ENCODE peak calls at places on chromosomes 1 and 21, in ten cellular contexts. G, H, U, Y, E, M, S, T, R and X are unnamed samples.

GRCh38 chr1:87028576-87028975 is 114.1 kb downstream of the HS2ST1 start:
- DNase-seq in G (no peak), H (no peak), U (no peak), Y (no peak), E (no peak), M (no peak), S (no peak), T (no peak), R (no peak), X (no peak)

GRCh38 chr21:42834730-42835191 is 44.6 kb downstream of the WDR4 start:
- DNase-seq in G (no peak), H (no peak), U (no peak), Y (no peak), E (no peak), M (no peak), S (peak), T (no peak), R (no peak), X (no peak)

GRCh38 chr1:110118636-110119396 is 6.6 kb downstream of the UBL4B start:
- DNase-seq in G (no peak), H (peak), U (no peak), Y (no peak), E (no peak), M (no peak), S (peak), T (no peak), R (no peak), X (no peak)

GRCh38 chr1:39199593-39199992 is 4.9 kb upstream of the MACF1 start:
- DNase-seq in G (no peak), H (no peak), U (no peak), Y (no peak), E (no peak), M (no peak), S (no peak), T (no peak), R (no peak), X (no peak)

GRCh38 chr1:91697322-91698260 is 188.4 kb downstream of the TGFBR3 start:
- DNase-seq in G (peak), H (peak), U (no peak), Y (peak), E (no peak), M (peak), S (no peak), T (no peak), R (no peak), X (no peak)

GRCh38 chr21:44517175-44517899 is 22.7 kb downstream of the KRTAP10-1 start:
- DNase-seq in G (no peak), H (peak), U (peak), Y (peak), E (peak), M (peak), S (no peak), T (peak), R (no peak), X (no peak)

GRCh38 chr1:40870135-40870728 is 8.1 kb upstream of the CITED4 start:
- DNase-seq in G (no peak), H (peak), U (no peak), Y (no peak), E (no peak), M (no peak), S (peak), T (no peak), R (no peak), X (no peak)

GRCh38 chr21:32921632-32922230 is 104.0 kb upstream of the OLIG2 start:
- DNase-seq in G (no peak), H (peak), U (peak), Y (no peak), E (peak), M (peak), S (peak), T (peak), R (no peak), X (no peak)

GRCh38 chr1:109281680-109282496 is 1.1 kb downstream of the PSRC1 start:
- DNase-seq in G (peak), H (no peak), U (peak), Y (no peak), E (no peak), M (no peak), S (no peak), T (no peak), R (no peak), X (no peak)

GRCh38 chr1:10685851-10686403 is 110.5 kb downstream of the CASZ1 start:
- DNase-seq in G (peak), H (peak), U (no peak), Y (no peak), E (peak), M (no peak), S (peak), T (no peak), R (no peak), X (peak)

GRCh38 chr1:46013566-46013965 is 118.9 kb downstream of the PIK3R3 start:
- DNase-seq in G (no peak), H (no peak), U (no peak), Y (no peak), E (no peak), M (no peak), S (no peak), T (no peak), R (no peak), X (no peak)

GRCh38 chr1:178028973-178029481 is 59.2 kb upstream of the SEC16B start:
- DNase-seq in G (no peak), H (no peak), U (no peak), Y (no peak), E (no peak), M (no peak), S (no peak), T (no peak), R (no peak), X (no peak)

GRCh38 chr1:192167941-192168685 is 9.9 kb downstream of the RGS18 start:
- DNase-seq in G (peak), H (peak), U (no peak), Y (no peak), E (no peak), M (no peak), S (no peak), T (no peak), R (no peak), X (no peak)

GRCh38 chr1:31264790-31265386 is 25.2 kb upstream of the NKAIN1 start:
- DNase-seq in G (no peak), H (no peak), U (no peak), Y (no peak), E (no peak), M (no peak), S (no peak), T (no peak), R (no peak), X (no peak)

DNA sequence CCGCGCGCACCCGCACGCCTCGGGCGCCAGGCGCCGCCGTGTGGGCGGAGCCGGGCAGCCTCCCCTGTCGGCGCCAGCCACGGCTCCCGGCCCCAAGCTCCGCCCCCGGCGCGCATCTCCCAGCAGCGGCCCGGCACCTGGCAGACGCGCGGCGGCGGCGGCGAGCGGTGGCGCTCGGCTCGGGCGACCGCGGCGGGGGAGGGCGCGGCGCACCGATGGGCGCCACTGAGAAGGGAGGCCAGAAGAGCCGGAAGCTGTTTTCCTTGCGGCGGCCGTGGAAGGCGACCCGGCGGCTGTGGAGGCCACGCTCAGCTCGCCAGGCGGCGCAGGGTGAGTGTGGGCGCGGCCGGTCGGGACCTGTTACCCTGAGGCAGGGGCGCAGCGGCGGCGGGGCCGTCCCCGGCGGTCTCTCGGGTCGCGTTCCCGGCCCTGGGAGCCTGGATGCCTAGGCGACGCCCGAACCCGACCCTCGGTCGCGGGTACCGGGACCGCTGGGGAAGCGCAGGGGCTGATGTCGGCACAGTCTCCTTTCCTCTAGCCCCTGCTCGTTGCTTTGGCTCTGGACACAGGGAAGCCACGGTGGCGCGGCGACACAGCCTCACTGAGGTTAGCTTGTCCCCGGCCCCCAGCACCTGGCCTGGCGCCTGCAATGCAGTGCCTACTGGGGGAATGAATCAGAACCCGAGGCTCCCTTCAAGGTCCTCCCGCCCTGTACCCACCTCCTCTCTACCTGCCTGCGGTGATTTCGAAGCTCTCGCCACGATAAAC is 54.8 kb upstream of the DNAJC6 start:
- DNase-seq in G (peak), H (peak), U (peak), Y (peak), E (peak), M (peak), S (peak), T (peak), R (no peak), X (no peak)
- TF ChIP-seq CTCF in G (no peak), H (no peak), U (no peak), Y (no peak), E (no peak), M (no peak), S (no peak), T (no peak), R (peak), X (no peak)

DNA sequence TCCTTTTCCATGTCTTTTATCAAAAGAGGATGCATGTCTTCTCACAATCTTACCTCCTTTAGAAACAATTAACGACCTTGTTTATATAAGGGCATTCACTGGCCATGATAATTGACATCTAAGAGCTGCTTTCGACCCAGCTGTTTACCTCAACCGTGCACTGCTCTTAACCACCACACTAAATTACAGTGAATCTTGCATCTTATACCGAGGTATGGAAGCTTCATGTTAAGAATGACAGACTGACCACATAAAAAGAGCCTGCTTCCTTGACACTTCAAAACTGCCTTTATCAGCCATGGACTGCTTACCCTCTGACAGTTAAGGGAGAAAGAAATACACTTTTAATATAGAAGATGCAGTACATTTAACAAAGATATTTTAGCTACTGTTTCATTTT is 301.7 kb upstream of the LYPLAL1 start:
- DNase-seq in G (no peak), H (no peak), U (no peak), Y (no peak), E (no peak), M (no peak), S (no peak), T (no peak), R (no peak), X (no peak)
- H3K4me3 ChIP-seq in G (no peak), H (no peak), U (no peak), Y (no peak), E (no peak), M (no peak), S (no peak), T (no peak), R (no peak), X (no peak)

GRCh38 chr1:14605945-14606344 is 7.5 kb downstream of the KAZN start:
- DNase-seq in G (no peak), H (no peak), U (no peak), Y (no peak), E (no peak), M (no peak), S (peak), T (no peak), R (no peak), X (no peak)

GRCh38 chr1:14606632-14607031 is 8.1 kb downstream of the KAZN start:
- DNase-seq in G (no peak), H (no peak), U (no peak), Y (no peak), E (no peak), M (peak), S (peak), T (no peak), R (no peak), X (no peak)

GRCh38 chr1:14607295-14607694 is 8.8 kb downstream of the KAZN start:
- DNase-seq in G (no peak), H (no peak), U (no peak), Y (no peak), E (no peak), M (no peak), S (no peak), T (no peak), R (no peak), X (no peak)

GRCh38 chr1:14611792-14612191 is 13.3 kb downstream of the KAZN start:
- DNase-seq in G (no peak), H (no peak), U (no peak), Y (no peak), E (no peak), M (no peak), S (no peak), T (no peak), R (no peak), X (no peak)

GRCh38 chr1:14608308-14608707 is 9.8 kb downstream of the KAZN start:
- DNase-seq in G (no peak), H (no peak), U (no peak), Y (no peak), E (no peak), M (no peak), S (peak), T (no peak), R (no peak), X (no peak)
- TF ChIP-seq CTCF in G (no peak), H (no peak), U (no peak), Y (no peak), E (no peak), M (no peak), S (peak), T (peak), R (no peak), X (no peak)

GRCh38 chr1:232486454-232487202 is 143.3 kb downstream of the SIPA1L2 start:
- DNase-seq in G (no peak), H (peak), U (no peak), Y (no peak), E (no peak), M (no peak), S (peak), T (no peak), R (no peak), X (no peak)
- H3K4me3 ChIP-seq in G (no peak), H (no peak), U (no peak), Y (no peak), E (no peak), M (no peak), S (no peak), T (no peak), R (no peak), X (no peak)

DNA sequence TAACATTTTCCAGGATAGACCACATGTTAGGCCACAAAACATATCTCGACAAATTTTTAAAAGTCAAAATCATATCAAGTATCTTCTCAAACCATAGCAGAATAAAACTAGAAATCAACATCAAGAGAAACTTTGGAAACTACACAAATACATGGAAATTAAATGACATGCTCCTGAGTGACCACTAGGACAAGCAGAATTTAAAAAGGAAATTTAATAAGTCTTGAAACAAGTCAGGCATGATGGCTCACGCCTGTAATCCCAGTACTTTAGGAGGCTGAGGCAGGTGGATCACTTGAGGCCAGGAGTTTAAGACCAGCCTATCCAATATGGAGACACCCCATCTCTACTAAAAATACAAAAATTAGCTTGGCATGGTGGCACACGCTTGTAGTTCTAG is 26.4 kb upstream of the UTS2 start:
- DNase-seq in G (no peak), H (no peak), U (no peak), Y (no peak), E (no peak), M (no peak), S (no peak), T (no peak), R (no peak), X (no peak)
- TF ChIP-seq CTCF in G (no peak), H (no peak), U (no peak), Y (no peak), E (peak), M (no peak), S (peak), T (no peak), R (no peak), X (no peak)

GRCh38 chr1:13893456-13893855 is 193.5 kb downstream of the PRDM2 start:
- DNase-seq in G (no peak), H (no peak), U (no peak), Y (no peak), E (no peak), M (no peak), S (no peak), T (no peak), R (no peak), X (no peak)
- H3K4me3 ChIP-seq in G (no peak), H (no peak), U (peak), Y (no peak), E (peak), M (no peak), S (no peak), T (no peak), R (no peak), X (no peak)

DNA sequence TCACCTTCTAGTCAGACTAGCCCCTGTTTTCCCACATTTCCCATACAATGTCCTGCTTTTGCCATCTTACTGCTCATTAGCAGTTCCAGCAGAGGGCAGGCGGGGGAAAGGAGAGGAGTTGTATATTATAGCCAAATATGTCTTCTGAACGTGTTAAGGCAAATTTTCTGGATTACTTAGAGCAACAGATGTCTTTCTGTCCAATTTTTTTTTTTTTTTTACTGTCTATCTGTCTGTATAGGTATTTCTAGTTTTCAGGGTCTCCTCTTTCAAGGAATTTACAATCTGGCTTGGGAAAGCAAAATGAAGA is 30.0 kb upstream of the DDAH1 start:
- DNase-seq in G (peak), H (peak), U (no peak), Y (no peak), E (peak), M (no peak), S (peak), T (peak), R (no peak), X (no peak)
- TF ChIP-seq CTCF in G (peak), H (peak), U (peak), Y (peak), E (no peak), M (no peak), S (peak), T (peak), R (peak), X (peak)

DNA sequence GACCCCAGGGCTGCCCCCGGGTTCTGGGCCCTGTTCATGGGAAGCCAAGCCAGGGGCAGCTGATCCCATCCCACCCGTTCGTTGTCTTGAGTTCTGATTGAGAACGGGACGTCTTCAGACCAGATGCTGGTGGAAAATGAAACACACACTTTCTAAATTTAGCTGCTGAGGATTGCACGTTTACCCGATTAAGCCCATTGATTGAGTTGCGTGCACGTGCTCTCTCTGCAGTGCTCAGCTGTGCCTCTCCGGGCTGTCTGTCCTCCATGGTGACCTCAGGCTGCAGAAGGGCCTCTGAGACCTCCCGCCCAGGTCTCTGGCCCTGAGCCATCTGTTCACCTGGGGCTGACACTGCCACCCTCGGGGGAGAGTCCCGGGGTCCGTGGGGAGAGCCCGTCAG is 27.0 kb upstream of the PEX10 start:
- DNase-seq in G (no peak), H (no peak), U (no peak), Y (no peak), E (no peak), M (peak), S (no peak), T (no peak), R (no peak), X (no peak)
- H3K4me3 ChIP-seq in G (no peak), H (no peak), U (no peak), Y (no peak), E (no peak), M (no peak), S (no peak), T (no peak), R (no peak), X (no peak)

GRCh38 chr1:75611014-75611413 is at the start of gene SLC44A5:
- DNase-seq in G (no peak), H (no peak), U (no peak), Y (no peak), E (no peak), M (no peak), S (no peak), T (no peak), R (no peak), X (no peak)

GRCh38 chr1:75618382-75618781 is 7.5 kb upstream of the SLC44A5 start:
- DNase-seq in G (no peak), H (no peak), U (no peak), Y (no peak), E (no peak), M (no peak), S (peak), T (no peak), R (no peak), X (no peak)

GRCh38 chr1:75615664-75616435 is 4.9 kb upstream of the SLC44A5 start:
- DNase-seq in G (peak), H (peak), U (peak), Y (no peak), E (no peak), M (no peak), S (peak), T (no peak), R (no peak), X (no peak)

GRCh38 chr1:75614455-75615379 is 3.8 kb upstream of the SLC44A5 start:
- DNase-seq in G (peak), H (peak), U (peak), Y (no peak), E (no peak), M (peak), S (peak), T (peak), R (no peak), X (no peak)

GRCh38 chr1:75616436-75617433 is 5.8 kb upstream of the SLC44A5 start:
- DNase-seq in G (peak), H (peak), U (peak), Y (peak), E (no peak), M (no peak), S (no peak), T (no peak), R (no peak), X (no peak)
- TF ChIP-seq CTCF in G (no peak), H (no peak), U (no peak), Y (no peak), E (no peak), M (no peak), S (no peak), T (no peak), R (no peak), X (no peak)